ENCODE peak calls at places on chromosome 19, in ten cellular contexts. P is MCF 10A, C is AG04449, U is psoas muscle, G is progenitor cell of endocrine pancreas, A is lower leg skin, I is SK-N-SH, S is mesothelial cell of epicardium, Y is left ventricle myocardium inferior, W is GM06990. B is an unnamed sample.

GRCh38 chr19:37953576-37954303 is 46.7 kb downstream of the SIPA1L3 start:
- DNase-seq in P (no peak), C (no peak), U (no peak), G (no peak), A (peak), I (no peak), S (no peak), Y (no peak), W (no peak), B (no peak)

GRCh38 chr19:23882493-23882892 is 32.2 kb upstream of the ZNF726 start:
- DNase-seq in P (no peak), C (no peak), U (no peak), G (no peak), A (no peak), I (no peak), S (no peak), Y (no peak), W (no peak), B (no peak)

GRCh38 chr19:29431332-29431731 is 94.5 kb upstream of the VSTM2B start:
- DNase-seq in P (no peak), C (no peak), U (no peak), G (no peak), A (no peak), I (no peak), S (no peak), Y (no peak), W (no peak), B (no peak)

GRCh38 chr19:11659612-11660011 is 62.3 kb downstream of the ZNF627 start:
- DNase-seq in P (no peak), C (no peak), U (no peak), G (no peak), A (no peak), I (peak), S (no peak), Y (no peak), W (peak), B (no peak)

GRCh38 chr19:49749771-49750170 is 13.3 kb downstream of the TSKS start:
- DNase-seq in P (no peak), C (no peak), U (no peak), G (no peak), A (no peak), I (no peak), S (no peak), Y (no peak), W (no peak), B (no peak)

GRCh38 chr19:10505583-10506229 is 2.5 kb upstream of the KEAP1 start:
- DNase-seq in P (peak), C (no peak), U (peak), G (peak), A (peak), I (peak), S (peak), Y (peak), W (no peak), B (no peak)

GRCh38 chr19:19657397-19657783 is 6.1 kb downstream of the ATP13A1 start:
- DNase-seq in P (no peak), C (no peak), U (no peak), G (no peak), A (no peak), I (peak), S (no peak), Y (no peak), W (no peak), B (no peak)

GRCh38 chr19:49335071-49335783 is at the start of gene CD37:
- DNase-seq in P (no peak), C (no peak), U (no peak), G (no peak), A (peak), I (no peak), S (no peak), Y (no peak), W (peak), B (no peak)

GRCh38 chr19:48760514-48761221 is 5.3 kb downstream of the FGF21 start:
- DNase-seq in P (no peak), C (no peak), U (no peak), G (no peak), A (no peak), I (no peak), S (no peak), Y (no peak), W (no peak), B (no peak)

GRCh38 chr19:44662686-44663085 is 8.6 kb upstream of the CEACAM19 start:
- DNase-seq in P (no peak), C (no peak), U (no peak), G (no peak), A (no peak), I (no peak), S (no peak), Y (no peak), W (no peak), B (no peak)

GRCh38 chr19:19227217-19227616 is 15.5 kb downstream of the NCAN start:
- DNase-seq in P (no peak), C (no peak), U (no peak), G (no peak), A (no peak), I (no peak), S (no peak), Y (no peak), W (no peak), B (no peak)

GRCh38 chr19:48552406-48553322 is 692 bp downstream of the SULT2B1 start:
- DNase-seq in P (no peak), C (no peak), U (no peak), G (no peak), A (no peak), I (no peak), S (no peak), Y (no peak), W (no peak), B (no peak)

GRCh38 chr19:3275583-3276340 is 51.3 kb downstream of the CELF5 start:
- DNase-seq in P (peak), C (no peak), U (peak), G (peak), A (peak), I (peak), S (peak), Y (peak), W (peak), B (peak)
- TF ChIP-seq CTCF in P (no peak), C (no peak), U (no peak), G (peak), A (no peak), I (peak), S (no peak), Y (peak), W (no peak), B (no peak)

GRCh38 chr19:40549007-40549708 is 27.5 kb upstream of the SHKBP1 start:
- DNase-seq in P (peak), C (no peak), U (peak), G (peak), A (no peak), I (peak), S (peak), Y (peak), W (peak), B (no peak)
- TF ChIP-seq CTCF in P (peak), C (peak), U (peak), G (peak), A (no peak), I (peak), S (peak), Y (peak), W (peak), B (peak)

GRCh38 chr19:5824791-5825577 is 14.5 kb downstream of the FUT6 start:
- DNase-seq in P (no peak), C (no peak), U (no peak), G (no peak), A (no peak), I (no peak), S (no peak), Y (no peak), W (no peak), B (no peak)

GRCh38 chr19:5827342-5827890 is 12.1 kb downstream of the FUT6 start:
- DNase-seq in P (no peak), C (no peak), U (no peak), G (no peak), A (no peak), I (no peak), S (no peak), Y (no peak), W (no peak), B (no peak)

GRCh38 chr19:5828661-5829566 is 10.6 kb downstream of the FUT6 start:
- DNase-seq in P (no peak), C (no peak), U (no peak), G (peak), A (no peak), I (peak), S (peak), Y (peak), W (peak), B (no peak)

GRCh38 chr19:5827891-5828660 is 11.4 kb downstream of the FUT6 start:
- DNase-seq in P (peak), C (peak), U (peak), G (peak), A (peak), I (peak), S (peak), Y (peak), W (peak), B (peak)

GRCh38 chr19:5826531-5827341 is 12.8 kb downstream of the FUT6 start:
- DNase-seq in P (peak), C (no peak), U (peak), G (no peak), A (peak), I (peak), S (peak), Y (peak), W (peak), B (no peak)
- TF ChIP-seq CTCF in P (peak), C (peak), U (no peak), G (no peak), A (peak), I (peak), S (no peak), Y (peak), W (no peak), B (no peak)

GRCh38 chr19:54478677-54479266 is 5.7 kb upstream of the CDC42EP5 start:
- DNase-seq in P (peak), C (no peak), U (no peak), G (no peak), A (no peak), I (peak), S (no peak), Y (no peak), W (no peak), B (no peak)

GRCh38 chr19:54480048-54480447 is 7.0 kb upstream of the CDC42EP5 start:
- DNase-seq in P (no peak), C (no peak), U (no peak), G (no peak), A (no peak), I (no peak), S (no peak), Y (no peak), W (no peak), B (no peak)

GRCh38 chr19:54484451-54484850 is 11.4 kb upstream of the CDC42EP5 start:
- DNase-seq in P (no peak), C (no peak), U (no peak), G (no peak), A (no peak), I (no peak), S (no peak), Y (no peak), W (no peak), B (no peak)

GRCh38 chr19:54482889-54483288 is 9.8 kb upstream of the CDC42EP5 start:
- DNase-seq in P (no peak), C (no peak), U (no peak), G (no peak), A (no peak), I (no peak), S (no peak), Y (no peak), W (no peak), B (no peak)

DNA sequence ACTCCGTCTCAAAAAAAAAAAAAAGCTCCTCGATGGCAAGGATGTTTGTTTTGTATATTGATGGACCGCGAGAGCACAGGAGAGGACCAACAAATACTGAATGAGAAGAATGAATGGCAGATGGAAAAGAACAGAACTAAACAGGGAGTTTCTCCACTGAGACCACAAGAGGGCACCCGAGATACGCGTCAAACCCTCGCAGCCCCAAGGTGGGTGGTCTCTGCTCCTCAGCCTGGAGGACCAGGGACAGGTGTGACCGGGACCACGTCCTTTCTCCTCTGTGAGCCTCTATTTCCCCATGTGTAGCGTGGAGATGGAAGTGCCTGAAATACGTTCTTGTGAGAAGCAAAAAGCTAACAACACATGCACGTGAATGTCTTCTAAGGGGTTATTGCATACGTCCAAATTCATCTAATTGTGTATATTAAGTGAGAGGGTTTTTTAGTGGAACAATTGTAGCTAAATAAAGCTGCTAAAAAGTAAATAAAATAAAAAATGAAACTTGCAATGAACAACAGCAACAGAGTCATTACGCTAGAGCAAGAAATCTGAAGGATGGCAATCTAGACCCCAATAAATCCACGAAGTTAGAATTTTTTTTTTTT is 8.3 kb upstream of the CDC42EP5 start:
- DNase-seq in P (peak), C (no peak), U (no peak), G (no peak), A (no peak), I (peak), S (peak), Y (no peak), W (peak), B (no peak)
- TF ChIP-seq CTCF in P (peak), C (peak), U (peak), G (peak), A (no peak), I (peak), S (peak), Y (peak), W (peak), B (peak)

DNA sequence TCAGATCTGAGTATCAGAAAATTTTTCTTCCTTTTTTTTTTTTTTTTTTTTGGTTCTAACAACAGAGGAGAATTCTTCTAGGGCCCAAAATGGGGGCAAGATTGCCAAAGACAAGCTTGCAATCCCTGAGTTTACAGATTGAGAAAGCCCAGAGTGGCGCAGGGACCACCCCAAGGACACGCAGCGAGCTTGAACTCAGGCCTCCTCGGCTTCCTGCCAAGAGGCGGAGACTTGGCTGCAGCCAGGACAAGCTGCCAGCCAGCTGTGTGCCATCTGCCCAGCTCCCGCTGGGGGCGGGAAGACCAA is 508 bp upstream of the MRPL34 start:
- DNase-seq in P (no peak), C (no peak), U (no peak), G (no peak), A (no peak), I (no peak), S (no peak), Y (no peak), W (no peak), B (no peak)
- TF ChIP-seq CTCF in P (no peak), C (no peak), U (no peak), G (no peak), A (no peak), I (no peak), S (no peak), Y (no peak), W (no peak), B (no peak)

GRCh38 chr19:7806876-7807275 is 23.1 kb upstream of the EVI5L start:
- DNase-seq in P (no peak), C (no peak), U (no peak), G (no peak), A (no peak), I (no peak), S (no peak), Y (no peak), W (no peak), B (no peak)
- TF ChIP-seq CTCF in P (no peak), C (no peak), U (no peak), G (no peak), A (no peak), I (no peak), S (no peak), Y (no peak), W (no peak), B (no peak)

DNA sequence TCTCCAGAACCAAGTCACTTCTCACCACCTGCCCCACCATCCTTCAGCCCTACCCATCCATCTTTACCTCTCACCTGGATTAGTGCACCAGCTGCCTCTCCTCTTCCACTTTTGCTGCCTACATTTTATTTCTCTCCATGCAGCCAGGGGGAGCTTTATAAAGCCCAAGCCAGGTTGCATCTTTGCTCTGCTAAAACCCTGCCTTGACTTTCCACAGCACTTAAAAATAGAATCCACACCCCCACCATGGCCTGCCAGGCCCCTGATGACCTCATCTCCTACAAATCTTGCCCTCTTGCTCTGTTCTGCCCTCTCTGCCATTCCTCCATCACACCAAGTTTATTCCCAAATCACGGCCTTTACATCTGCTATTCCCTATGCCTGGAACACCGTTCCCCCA is 1.8 kb downstream of the HOOK2 start:
- DNase-seq in P (peak), C (no peak), U (no peak), G (no peak), A (no peak), I (no peak), S (no peak), Y (peak), W (no peak), B (no peak)
- TF ChIP-seq CTCF in P (peak), C (peak), U (peak), G (no peak), A (no peak), I (peak), S (no peak), Y (peak), W (peak), B (peak)